ENCODE peak calls at places on chromosomes 12 and 14, in nine cellular contexts. M is tibial nerve, X is heart left ventricle, A is A549, C is kidney, W is gastrocnemius medialis, D is OCI-LY7, N is upper lobe of right lung, Z is A673. H is an unnamed sample. For H3K9me3, the result is how much of the 10 kb centered on the place peaks cover.

GRCh38 chr12:509494-509893 is 49.8 kb downstream of the B4GALNT3 start:
- DNase-seq in A (no peak), N (peak), D (peak), W (no peak), X (no peak), M (no peak), Z (peak), C (no peak), H (no peak)

GRCh38 chr14:22974530-22975313 is 7.6 kb downstream of the AJUBA start:
- DNase-seq in X (peak), W (no peak), C (peak), M (no peak), Z (no peak), N (no peak), A (no peak), D (no peak), H (no peak)

GRCh38 chr14:20415723-20416622 is 2.7 kb upstream of the TEP1 start:
- DNase-seq in C (no peak), X (no peak), D (peak), M (no peak), N (no peak), A (peak), Z (peak), W (no peak), H (no peak)

GRCh38 chr14:96130854-96131253 is 73.8 kb upstream of the BDKRB2 start:
- DNase-seq in M (no peak), D (no peak), N (no peak), W (no peak), Z (no peak), A (no peak), X (no peak), C (peak), H (no peak)

GRCh38 chr14:77681196-77682157 is 26.3 kb downstream of the ALKBH1 start:
- DNase-seq in N (no peak), M (no peak), D (no peak), X (no peak), A (no peak), W (peak), C (no peak), Z (no peak), H (no peak)

GRCh38 chr12:72815421-72815820 is 543.3 kb downstream of the TRHDE start:
- DNase-seq in M (no peak), D (no peak), A (no peak), W (no peak), C (no peak), X (no peak), Z (no peak), N (no peak), H (no peak)

GRCh38 chr14:87430810-87431209 is 562.2 kb downstream of the GALC start:
- DNase-seq in C (no peak), Z (no peak), M (no peak), A (peak), D (no peak), N (no peak), W (no peak), X (no peak), H (no peak)

GRCh38 chr14:23071975-23072539 is 14.7 kb upstream of the CDH24 start:
- DNase-seq in N (no peak), D (no peak), Z (no peak), A (no peak), C (no peak), M (no peak), X (no peak), W (no peak), H (no peak)

GRCh38 chr12:10363665-10363921 is 26.2 kb downstream of the KLRK1 start:
- DNase-seq in X (no peak), D (no peak), A (no peak), C (no peak), Z (no peak), W (no peak), N (no peak), M (no peak), H (no peak)

GRCh38 chr12:65634626-65635331 is 189.5 kb upstream of the HMGA2 start:
- DNase-seq in C (no peak), N (no peak), X (no peak), D (no peak), Z (no peak), W (no peak), A (no peak), M (no peak), H (no peak)

GRCh38 chr12:6335451-6336078 is 6.3 kb downstream of the TNFRSF1A start:
- DNase-seq in W (peak), C (peak), M (peak), Z (peak), A (peak), D (peak), X (peak), N (peak), H (peak)

GRCh38 chr14:69637503-69638030 is 26.2 kb downstream of the SUSD6 start:
- DNase-seq in W (peak), A (no peak), Z (no peak), X (no peak), M (no peak), N (no peak), C (peak), D (no peak), H (no peak)

GRCh38 chr14:42523656-42524055 is 917.0 kb downstream of the LRFN5 start:
- DNase-seq in Z (no peak), D (no peak), C (no peak), X (no peak), M (no peak), N (no peak), W (no peak), A (no peak), H (no peak)

GRCh38 chr12:123767613-123768012 is 5.5 kb downstream of the DNAH10 start:
- DNase-seq in C (no peak), N (no peak), A (no peak), M (no peak), X (no peak), W (no peak), Z (no peak), D (no peak), H (no peak)

GRCh38 chr12:26995706-26996105 is 18.5 kb downstream of the TM7SF3 start:
- DNase-seq in D (no peak), A (no peak), X (no peak), N (no peak), M (no peak), Z (no peak), C (no peak), W (no peak), H (no peak)

GRCh38 chr14:69351385-69351784 is 46.7 kb downstream of the ERH start:
- DNase-seq in N (no peak), A (no peak), W (no peak), Z (no peak), X (no peak), C (no peak), M (no peak), D (peak), H (no peak)

GRCh38 chr12:32535260-32535999 is 136.1 kb downstream of the FGD4 start:
- DNase-seq in Z (peak), C (peak), M (peak), N (peak), D (peak), W (peak), A (peak), X (peak), H (peak)

GRCh38 chr12:92337128-92337527 is 191.5 kb upstream of the BTG1 start:
- DNase-seq in N (no peak), X (no peak), M (no peak), D (no peak), C (no peak), Z (no peak), W (no peak), A (no peak), H (no peak)

GRCh38 chr14:60179296-60179924 is 14.2 kb upstream of the DHRS7 start:
- DNase-seq in D (no peak), C (no peak), W (peak), N (no peak), Z (no peak), M (no peak), A (no peak), X (no peak), H (no peak)

GRCh38 chr12:62933220-62933870 is 1.6 kb downstream of the PPM1H start:
- DNase-seq in Z (no peak), A (peak), N (no peak), C (peak), D (no peak), M (no peak), W (peak), X (peak), H (no peak)

GRCh38 chr12:6828671-6829531 is 694 bp downstream of the P3H3 start:
- DNase-seq in D (peak), M (no peak), W (no peak), X (no peak), N (no peak), C (peak), Z (peak), A (no peak), H (no peak)

GRCh38 chr14:95495538-95496025 is 20.9 kb downstream of the SYNE3 start:
- DNase-seq in X (no peak), D (peak), W (no peak), Z (no peak), A (no peak), M (no peak), C (peak), N (no peak), H (no peak)

GRCh38 chr12:93972411-93973208 is 175.8 kb upstream of the PLXNC1 start:
- DNase-seq in Z (no peak), N (no peak), C (no peak), D (no peak), W (no peak), X (no peak), A (no peak), M (no peak), H (no peak)

GRCh38 chr12:26691234-26691970 is 141.6 kb downstream of the ITPR2 start:
- DNase-seq in N (no peak), X (no peak), M (no peak), A (peak), W (no peak), Z (peak), D (no peak), C (peak), H (no peak)

GRCh38 chr14:72196237-72196636 is 264.0 kb downstream of the RGS6 start:
- DNase-seq in X (no peak), M (no peak), A (no peak), Z (no peak), N (no peak), C (no peak), W (no peak), D (no peak), H (no peak)

GRCh38 chr14:90580381-90581335 is 183.8 kb downstream of the CALM1 start:
- DNase-seq in D (no peak), M (no peak), X (no peak), A (no peak), W (no peak), C (no peak), Z (peak), N (peak), H (no peak)

GRCh38 chr12:31491819-31492598 is 98.9 kb downstream of the DENND5B start:
- DNase-seq in N (no peak), D (no peak), W (no peak), A (peak), M (no peak), X (no peak), C (no peak), Z (peak), H (no peak)

GRCh38 chr12:123105427-123105826 is 45.5 kb downstream of the PITPNM2 start:
- DNase-seq in X (peak), A (no peak), N (no peak), W (no peak), Z (no peak), D (no peak), M (no peak), C (no peak), H (no peak)

GRCh38 chr14:105865266-105865903 is 339.0 kb downstream of the TMEM121 start:
- DNase-seq in Z (no peak), A (no peak), W (no peak), C (no peak), X (no peak), D (no peak), N (no peak), M (peak), H (peak)

GRCh38 chr14:85412756-85413155 is 117.2 kb upstream of the FLRT2 start:
- DNase-seq in A (no peak), D (no peak), X (no peak), C (no peak), N (no peak), Z (no peak), M (no peak), W (no peak), H (no peak)

GRCh38 chr12:121060149-121061001 is 21.3 kb upstream of the OASL start:
- DNase-seq in M (no peak), X (no peak), N (no peak), Z (peak), C (no peak), D (peak), A (peak), W (no peak), H (no peak)

GRCh38 chr14:33040548-33041140 is 102.0 kb downstream of the NPAS3 start:
- DNase-seq in C (no peak), Z (no peak), N (no peak), X (no peak), M (no peak), D (no peak), W (no peak), A (no peak), H (no peak)

GRCh38 chr14:67798731-67799130 is 17.7 kb downstream of the ZFYVE26 start:
- DNase-seq in A (no peak), X (no peak), D (no peak), N (no peak), Z (no peak), C (no peak), W (no peak), M (no peak), H (no peak)

GRCh38 chr12:56929780-56930179 is 4.4 kb downstream of the SDR9C7 start:
- DNase-seq in M (no peak), D (no peak), W (no peak), Z (no peak), X (no peak), C (no peak), N (no peak), A (no peak), H (no peak)

GRCh38 chr12:116222358-116222757 is 55.1 kb downstream of the MED13L start:
- DNase-seq in C (no peak), A (no peak), M (peak), X (no peak), N (no peak), D (no peak), Z (peak), W (peak), H (no peak)

GRCh38 chr14:71682337-71682736 is 249.9 kb upstream of the RGS6 start:
- DNase-seq in X (no peak), A (no peak), M (no peak), D (no peak), W (no peak), C (no peak), N (no peak), Z (no peak), H (no peak)

GRCh38 chr12:12319501-12320322 is 30.3 kb downstream of the MANSC1 start:
- DNase-seq in A (no peak), X (no peak), D (no peak), N (no peak), C (no peak), M (no peak), W (no peak), Z (peak), H (no peak)
- H3K9me3 ChIP-seq in A (under half), X (under half), D (under half), N (under half), C (under half), M (under half), W (under half), Z (under half), H (under half)

GRCh38 chr12:1827806-1828805 is 7.7 kb downstream of the LRTM2 start:
- DNase-seq in D (no peak), Z (no peak), X (peak), C (peak), W (no peak), A (no peak), N (no peak), M (no peak), H (no peak)
- H3K27ac ChIP-seq in D (no peak), Z (no peak), X (no peak), C (no peak), W (no peak), A (no peak), N (no peak), M (no peak), H (no peak)

GRCh38 chr12:23210573-23210972 is 585.6 kb downstream of the ETNK1 start:
- DNase-seq in C (no peak), X (no peak), W (no peak), N (no peak), A (no peak), M (no peak), D (no peak), Z (no peak), H (no peak)
- TF ChIP-seq CTCF in C (no peak), X (no peak), W (no peak), N (no peak), A (no peak), M (no peak), D (no peak), Z (no peak), H (no peak)

DNA sequence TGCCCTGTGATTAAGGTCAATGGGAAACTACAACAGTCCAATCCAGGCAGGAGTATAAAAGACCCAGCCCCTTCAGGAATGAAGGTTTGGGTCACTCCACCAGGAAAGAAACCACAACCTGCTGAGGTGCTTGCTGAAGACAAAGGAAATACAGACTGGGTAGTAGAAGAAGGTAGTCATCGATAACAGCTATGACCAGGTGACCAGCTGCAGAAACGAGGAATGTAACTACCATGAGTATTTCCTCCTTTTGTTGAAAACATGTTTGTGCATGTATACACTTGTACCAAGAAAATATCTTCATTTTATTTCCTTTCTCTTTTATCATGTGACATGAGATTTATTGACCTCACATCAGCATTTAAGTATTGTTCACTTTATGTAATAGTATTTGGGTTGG is 409.1 kb downstream of the FOXG1 start:
- DNase-seq in X (no peak), N (no peak), A (no peak), D (no peak), W (no peak), Z (no peak), C (no peak), M (no peak), H (no peak)
- H3K9me3 ChIP-seq in X (under half), N (under half), A (under half), D (under half), W (under half), Z (under half), C (under half), M (under half), H (under half)

GRCh38 chr14:75995372-75996041 is 9.9 kb downstream of the IFT43 start:
- DNase-seq in Z (no peak), A (no peak), N (peak), W (no peak), D (no peak), C (peak), M (peak), X (peak), H (peak)

GRCh38 chr14:75996488-75996887 is 10.9 kb downstream of the IFT43 start:
- DNase-seq in X (no peak), C (no peak), Z (no peak), D (no peak), N (no peak), M (no peak), A (no peak), W (no peak), H (no peak)

GRCh38 chr14:75999511-76000190 is 14.1 kb downstream of the IFT43 start:
- DNase-seq in M (no peak), N (no peak), W (no peak), Z (no peak), C (no peak), D (no peak), A (no peak), X (no peak), H (no peak)
- H3K27ac ChIP-seq in M (no peak), N (no peak), W (no peak), Z (no peak), C (no peak), D (no peak), A (no peak), X (peak), H (peak)

H was measured in ascending aorta.